ENCODE peak calls at places on chromosomes 7 and 10, in seven cellular contexts. T is colonic mucosa, N is PC-9, V is left ventricle myocardium inferior, B is astrocyte of the spinal cord, G is OCI-LY7, L is AG10803. J is an unnamed sample.

GRCh38 chr7:31744294-31744874 is 57.4 kb downstream of the PPP1R17 start:
- DNase-seq in T (peak; percentile 63), N (peak; percentile 60), V (peak; percentile 29), B (peak; percentile 80), G (peak; percentile 60), L (peak; percentile 69), J (peak; percentile 65)

GRCh38 chr10:48545462-48546145 is 59.3 kb downstream of the ARHGAP22 start:
- DNase-seq in T (peak; percentile 13), N (no peak), V (no peak), B (no peak), G (no peak), L (no peak), J (no peak)

GRCh38 chr10:79286318-79286951 is 60.8 kb upstream of the PPIF start:
- DNase-seq in T (peak; percentile 70), N (no peak), V (peak; percentile 75), B (peak; percentile 47), G (peak; percentile 89), L (peak; percentile 79), J (peak; percentile 80)

GRCh38 chr7:31017036-31017747 is 34.9 kb upstream of the ADCYAP1R1 start:
- DNase-seq in T (no peak), N (no peak), V (no peak), B (no peak), G (no peak), L (no peak), J (no peak)

GRCh38 chr7:20598479-20599419 is 16.7 kb upstream of the ABCB5 start:
- DNase-seq in T (no peak), N (peak; percentile 4), V (no peak), B (peak; percentile 74), G (peak; percentile 50), L (peak; percentile 70), J (no peak)

GRCh38 chr10:70954777-70955176 is 66.4 kb upstream of the PCBD1 start:
- DNase-seq in T (no peak), N (no peak), V (no peak), B (no peak), G (no peak), L (no peak), J (no peak)

GRCh38 chr10:114879541-114880158 is 58.1 kb downstream of the FHIP2A start:
- DNase-seq in T (no peak), N (no peak), V (no peak), B (no peak), G (peak; percentile 45), L (no peak), J (no peak)

GRCh38 chr7:127107601-127108007 is 145.1 kb downstream of the GRM8 start:
- DNase-seq in T (peak; percentile 58), N (peak; percentile 43), V (no peak), B (peak; percentile 43), G (peak; percentile 58), L (peak; percentile 19), J (no peak)

GRCh38 chr7:16420649-16421332 is 547 bp downstream of the CRPPA start:
- DNase-seq in T (peak; percentile 91), N (peak; percentile 92), V (peak; percentile 88), B (peak; percentile 89), G (no peak), L (peak; percentile 88), J (peak; percentile 83)

GRCh38 chr10:92119340-92119739 is 171.5 kb downstream of the CPEB3 start:
- DNase-seq in T (no peak), N (no peak), V (no peak), B (no peak), G (no peak), L (no peak), J (no peak)
- TF ChIP-seq CTCF in T (no peak), N (no peak), V (no peak), B (no peak), G (no peak), L (no peak), J (no peak)

DNA sequence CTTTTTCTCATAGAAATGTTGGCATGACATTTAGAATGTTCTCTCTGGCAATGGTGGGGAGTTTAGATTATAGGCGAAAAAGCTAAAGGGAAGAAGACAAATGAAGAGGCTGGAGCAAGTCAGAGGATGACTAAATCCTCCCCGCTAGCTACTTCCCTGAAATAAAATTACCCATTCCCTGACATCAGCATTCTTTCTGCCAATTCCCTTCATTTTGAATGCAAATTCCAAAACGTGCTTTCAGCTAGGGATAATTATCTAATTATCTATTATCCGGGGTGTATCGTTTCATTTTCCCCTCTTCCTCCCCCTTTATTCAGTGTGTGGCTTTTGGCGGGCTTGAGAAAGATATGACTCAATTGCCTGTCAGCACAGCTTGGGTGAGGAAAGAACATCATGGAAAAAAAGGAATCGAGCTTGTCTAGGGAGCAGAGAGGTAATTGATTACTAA is 672.3 kb downstream of the TNS3 start:
- DNase-seq in T (no peak), N (peak; percentile 12), V (no peak), B (peak; percentile 91), G (no peak), L (peak; percentile 91), J (no peak)
- H3K4me3 ChIP-seq in T (no peak overlapping the region), N (no peak overlapping the region), V (no peak overlapping the region), B (no peak overlapping the region), G (no peak overlapping the region), L (no peak overlapping the region), J (no peak overlapping the region)

DNA sequence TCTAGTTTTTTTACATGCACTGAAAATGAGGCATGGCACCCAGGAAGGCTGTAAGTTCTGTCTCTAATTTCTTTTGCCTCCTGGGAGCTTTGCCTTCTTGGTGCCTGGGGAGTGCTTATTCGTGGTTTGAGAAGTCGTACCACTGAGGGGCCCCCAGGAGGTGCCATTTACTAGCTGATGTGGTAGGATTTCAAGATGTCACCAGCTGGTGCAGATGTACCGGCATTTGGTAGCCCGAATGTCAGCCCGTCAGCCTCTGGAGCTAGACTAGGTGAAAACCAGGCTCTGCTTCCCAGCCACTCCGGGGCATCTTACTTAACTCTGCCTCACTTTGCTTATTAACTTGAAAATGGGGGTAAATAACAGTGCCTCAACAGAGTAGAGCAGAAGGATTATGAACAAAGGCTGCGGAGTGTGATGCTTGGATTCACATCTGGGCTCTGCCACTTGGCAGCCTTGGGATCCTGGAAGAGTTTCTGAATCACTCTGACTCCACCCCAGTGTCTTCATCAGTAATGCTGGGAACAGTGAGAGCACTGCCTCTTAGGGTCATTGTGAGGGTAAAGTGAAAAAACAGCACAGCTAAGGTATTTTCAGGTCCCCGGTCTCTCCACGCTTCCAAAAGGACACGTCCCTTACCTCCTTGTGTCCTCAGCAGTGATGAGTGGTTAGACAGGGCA is 31.4 kb upstream of the BTBD16 start:
- DNase-seq in T (no peak), N (no peak), V (no peak), B (peak; percentile 19), G (no peak), L (peak; percentile 79), J (no peak)
- TF ChIP-seq CTCF in T (no peak), N (no peak), V (no peak), B (no peak), G (no peak), L (peak; percentile 24), J (no peak)

GRCh38 chr7:40134428-40135423 is at the start of the genes MPLKIP and SUGCT:
- DNase-seq in T (peak; percentile 86), N (peak; percentile 90), V (peak; percentile 82), B (peak; percentile 92), G (peak; percentile 91), L (peak; percentile 86), J (peak; percentile 91)

GRCh38 chr7:40133561-40134427 is 628 bp downstream of the MPLKIP start:
- DNase-seq in T (no peak), N (no peak), V (no peak), B (peak; percentile 13), G (peak; percentile 57), L (peak; percentile 48), J (no peak)

GRCh38 chr7:40137563-40137962 is 2.8 kb downstream of the SUGCT start:
- DNase-seq in T (no peak), N (no peak), V (no peak), B (no peak), G (no peak), L (no peak), J (no peak)

DNA sequence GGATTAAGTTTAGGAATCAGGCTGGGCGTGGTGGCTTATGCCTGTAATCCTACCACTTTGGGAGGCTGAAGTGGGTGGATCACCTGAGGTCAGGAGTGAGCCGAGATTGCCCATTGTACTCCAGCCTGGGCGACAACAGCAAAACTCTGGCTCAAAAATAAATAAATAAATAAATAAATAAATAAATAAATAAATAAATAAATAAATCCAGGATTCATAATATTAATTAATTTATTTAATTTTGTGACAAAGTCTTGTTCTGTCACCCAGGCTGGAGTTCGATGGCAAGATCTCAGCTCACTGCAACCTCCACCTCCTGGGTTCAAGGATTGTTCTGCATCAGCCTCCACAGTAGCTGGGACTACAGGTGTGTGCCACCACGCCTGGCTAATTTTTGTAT is 4.2 kb downstream of the SUGCT start:
- DNase-seq in T (no peak), N (no peak), V (no peak), B (no peak), G (no peak), L (no peak), J (no peak)
- H3K4me3 ChIP-seq in T (no peak overlapping the region), N (no peak overlapping the region), V (no peak overlapping the region), B (no peak overlapping the region), G (no peak overlapping the region), L (no peak overlapping the region), J (no peak overlapping the region)

J was measured in pancreas.